ENCODE peak calls at places on chromosomes 12 and 14, in four cellular contexts. T is activated T-helper 1 cell treated with anti-CD3 and anti-CD28 coated beads, Interleukin-2, amount 50 U/mL, for 16 hours; A is ascending aorta; H is NCI-H2227 treated with DMSO at 0.1 percent for 48 hours. G is an unnamed sample.

GRCh38 chr12:2794261-2794735 is 472 bp upstream of the FKBP4 start:
- DNase-seq in A (no peak), T (peak; percentile 17), H (no peak), G (no peak)

GRCh38 chr14:59870277-59871165 is at the start of gene RTN1:
- DNase-seq in A (peak; percentile 83), H (peak; percentile 26), T (no peak), G (no peak)

GRCh38 chr12:130804216-130804615 is 34.8 kb downstream of the STX2 start:
- DNase-seq in T (no peak), A (no peak), H (no peak), G (no peak)

GRCh38 chr14:95196268-95196667 is 38.9 kb upstream of the DICER1 start:
- DNase-seq in H (no peak), A (no peak), T (no peak), G (no peak)

GRCh38 chr14:50311337-50311973 is 574 bp downstream of the L2HGDH start:
- DNase-seq in H (peak; percentile 46), T (no peak), A (no peak), G (no peak)

GRCh38 chr12:81209001-81209400 is 131.1 kb downstream of the ACSS3 start:
- DNase-seq in A (no peak), H (no peak), T (no peak), G (no peak)

GRCh38 chr12:56104815-56105476 is 587 bp downstream of the PA2G4 start:
- DNase-seq in H (no peak), A (no peak), T (no peak), G (no peak)

GRCh38 chr12:113895176-113895575 is 70.9 kb downstream of the RBM19 start:
- DNase-seq in A (no peak), H (no peak), T (no peak), G (no peak)

GRCh38 chr12:64039285-64039871 is 182.7 kb downstream of the KICS2 start:
- DNase-seq in A (no peak), H (peak; percentile 73), T (no peak), G (no peak)

G was measured in esophagus squamous epithelium.